ENCODE peak calls at places on chromosomes 4 and X, in six cellular contexts. F, I, R, Q, K and T are unnamed samples.

GRCh38 chr4:73446336-73446938 is 10.4 kb downstream of the AFP start:
- DNase-seq in I (no peak), K (no peak), F (peak; percentile 60), Q (peak; percentile 18), R (peak; percentile 71), T (no peak)

GRCh38 chrX:50100188-50100587 is 100.6 kb downstream of the AKAP4 start:
- DNase-seq in K (no peak), Q (no peak), F (peak; percentile 5), R (peak; percentile 25), I (no peak), T (no peak)

GRCh38 chr4:30535255-30535654 is 184.9 kb upstream of the PCDH7 start:
- DNase-seq in I (no peak), R (no peak), Q (no peak), K (no peak), F (no peak), T (no peak)

GRCh38 chrX:150935466-150935865 is 37.0 kb upstream of the CD99L2 start:
- DNase-seq in K (peak; percentile 74), R (peak; percentile 42), Q (no peak), F (peak; percentile 9), I (no peak), T (peak; percentile 45)

GRCh38 chrX:123854329-123854728 is 5.5 kb upstream of the XIAP start:
- DNase-seq in R (peak; percentile 63), Q (no peak), K (no peak), F (no peak), I (no peak), T (peak; percentile 78)

GRCh38 chr4:140330311-140330900 is 43.0 kb upstream of the SCOC start:
- DNase-seq in I (no peak), Q (no peak), F (peak; percentile 41), R (peak; percentile 72), K (no peak), T (no peak)

GRCh38 chrX:12327836-12328235 is 189.6 kb downstream of the FRMPD4 start:
- DNase-seq in F (no peak), K (no peak), R (peak; percentile 45), I (no peak), Q (no peak), T (no peak)

GRCh38 chrX:69152398-69152797 is 12.9 kb downstream of the PJA1 start:
- DNase-seq in K (no peak), R (no peak), Q (no peak), I (no peak), F (peak; percentile 33), T (no peak)

GRCh38 chr4:181807771-181808170 is 435.4 kb upstream of the TENM3 start:
- DNase-seq in F (no peak), I (no peak), K (no peak), R (peak; percentile 38), Q (no peak), T (no peak)

GRCh38 chr4:53505947-53506346 is 85.3 kb downstream of the LNX1 start:
- DNase-seq in F (no peak), I (no peak), Q (no peak), R (peak; percentile 45), K (no peak), T (no peak)

GRCh38 chr4:163166041-163166579 is 580 bp downstream of the NAF1 start:
- DNase-seq in K (peak; percentile 84), Q (peak; percentile 64), I (peak; percentile 21), R (peak; percentile 47), F (peak; percentile 52), T (peak; percentile 84)

GRCh38 chrX:2741386-2741785 is 10.5 kb upstream of the XG start:
- DNase-seq in I (no peak), Q (no peak), K (no peak), F (no peak), R (no peak), T (no peak)

GRCh38 chrX:23699636-23700194 is 32.4 kb downstream of the PRDX4 start:
- DNase-seq in K (no peak), R (peak; percentile 38), Q (no peak), I (peak; percentile 15), F (no peak), T (peak; percentile 8)

GRCh38 chr4:101556845-101557244 is 209.5 kb upstream of the PPP3CA start:
- DNase-seq in I (no peak), Q (no peak), R (no peak), K (no peak), F (no peak), T (no peak)

GRCh38 chr4:113052379-113052951 is 3.0 kb downstream of the ANK2 start:
- DNase-seq in K (no peak), I (no peak), F (no peak), R (peak; percentile 70), Q (no peak), T (peak; percentile 44)

GRCh38 chr4:184163813-184164212 is 53.9 kb downstream of the ENPP6 start:
- DNase-seq in K (no peak), R (no peak), Q (no peak), F (peak; percentile 41), I (no peak), T (no peak)

GRCh38 chrX:127578395-127578794 is 473.8 kb downstream of the ACTRT1 start:
- DNase-seq in K (no peak), Q (no peak), I (no peak), F (no peak), R (no peak), T (no peak)

GRCh38 chr4:1245481-1246051 is 3.4 kb downstream of the CTBP1 start:
- DNase-seq in Q (no peak), K (peak; percentile 72), F (no peak), R (no peak), I (no peak), T (no peak)
- H3K4me3 ChIP-seq in Q (no peak overlapping the region), K (peak overlapping the region; percentile 18), F (no peak overlapping the region), R (no peak overlapping the region), I (no peak overlapping the region), T (no peak overlapping the region)

DNA sequence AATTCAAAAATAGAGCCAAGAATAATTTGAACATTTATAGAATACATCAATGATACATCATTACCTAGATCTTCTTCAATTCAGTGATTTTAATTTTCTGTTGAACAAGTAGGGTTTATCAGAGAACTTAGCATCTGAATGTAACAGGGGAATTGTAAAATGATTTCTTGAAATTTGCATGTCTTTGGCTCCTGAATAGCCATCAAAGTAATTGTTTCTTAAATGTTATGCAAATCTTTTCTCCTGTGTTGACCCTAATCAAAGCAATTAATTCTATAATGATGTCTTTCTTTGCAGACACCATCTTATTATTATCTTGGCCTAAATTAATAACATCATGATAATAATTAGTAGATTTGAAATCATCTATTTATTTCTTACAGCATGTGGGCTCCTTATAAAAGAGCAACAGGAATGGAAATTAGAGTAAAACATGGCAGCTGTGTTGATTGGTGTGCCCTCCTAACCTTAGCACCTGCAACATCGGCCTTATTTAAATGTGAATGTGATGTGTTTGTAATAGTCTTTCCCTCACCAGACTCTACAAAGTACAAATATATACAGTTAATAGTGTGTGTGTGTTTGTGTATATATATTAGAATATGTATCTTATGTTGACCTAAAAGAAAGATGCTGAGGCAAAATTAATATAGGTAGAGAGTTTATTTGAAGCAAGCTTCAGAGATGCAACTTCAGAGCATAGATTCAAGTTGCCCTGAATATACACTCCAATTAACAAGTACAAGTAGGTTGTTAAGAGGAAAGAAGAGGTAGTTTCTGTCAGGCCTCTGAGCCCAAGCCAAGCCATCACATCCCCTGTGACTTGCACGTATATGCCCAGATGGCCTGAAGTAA is 328.0 kb upstream of the TECRL start:
- DNase-seq in K (no peak), Q (no peak), I (no peak), R (no peak), F (no peak), T (no peak)
- H3K4me3 ChIP-seq in K (no peak overlapping the region), Q (no peak overlapping the region), I (no peak overlapping the region), R (no peak overlapping the region), F (no peak overlapping the region), T (no peak overlapping the region)

DNA sequence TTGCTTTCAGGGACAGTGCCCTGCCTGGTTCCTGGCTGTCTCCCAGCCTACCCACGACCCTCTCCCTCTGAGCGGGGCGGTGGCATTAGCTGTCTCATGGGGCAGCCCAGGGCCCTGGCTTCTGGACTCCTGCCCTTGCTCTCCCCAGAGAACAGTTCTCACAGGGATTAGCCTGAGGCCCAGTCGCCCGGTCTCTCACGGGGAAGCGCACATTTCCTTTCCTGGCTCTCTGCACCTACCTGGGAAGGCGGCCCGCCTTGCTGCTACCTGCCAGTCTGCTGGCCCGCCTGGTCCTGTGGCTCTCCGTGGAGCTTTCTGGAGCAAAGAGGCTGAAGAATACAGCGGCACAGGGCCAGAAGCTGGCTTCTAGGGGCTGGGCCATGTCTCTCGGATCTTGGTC is 128.4 kb downstream of the FHDC1 start:
- DNase-seq in R (no peak), F (no peak), I (no peak), Q (no peak), K (no peak), T (no peak)
- H3K4me3 ChIP-seq in R (no peak overlapping the region), F (no peak overlapping the region), I (no peak overlapping the region), Q (no peak overlapping the region), K (no peak overlapping the region), T (no peak overlapping the region)

DNA sequence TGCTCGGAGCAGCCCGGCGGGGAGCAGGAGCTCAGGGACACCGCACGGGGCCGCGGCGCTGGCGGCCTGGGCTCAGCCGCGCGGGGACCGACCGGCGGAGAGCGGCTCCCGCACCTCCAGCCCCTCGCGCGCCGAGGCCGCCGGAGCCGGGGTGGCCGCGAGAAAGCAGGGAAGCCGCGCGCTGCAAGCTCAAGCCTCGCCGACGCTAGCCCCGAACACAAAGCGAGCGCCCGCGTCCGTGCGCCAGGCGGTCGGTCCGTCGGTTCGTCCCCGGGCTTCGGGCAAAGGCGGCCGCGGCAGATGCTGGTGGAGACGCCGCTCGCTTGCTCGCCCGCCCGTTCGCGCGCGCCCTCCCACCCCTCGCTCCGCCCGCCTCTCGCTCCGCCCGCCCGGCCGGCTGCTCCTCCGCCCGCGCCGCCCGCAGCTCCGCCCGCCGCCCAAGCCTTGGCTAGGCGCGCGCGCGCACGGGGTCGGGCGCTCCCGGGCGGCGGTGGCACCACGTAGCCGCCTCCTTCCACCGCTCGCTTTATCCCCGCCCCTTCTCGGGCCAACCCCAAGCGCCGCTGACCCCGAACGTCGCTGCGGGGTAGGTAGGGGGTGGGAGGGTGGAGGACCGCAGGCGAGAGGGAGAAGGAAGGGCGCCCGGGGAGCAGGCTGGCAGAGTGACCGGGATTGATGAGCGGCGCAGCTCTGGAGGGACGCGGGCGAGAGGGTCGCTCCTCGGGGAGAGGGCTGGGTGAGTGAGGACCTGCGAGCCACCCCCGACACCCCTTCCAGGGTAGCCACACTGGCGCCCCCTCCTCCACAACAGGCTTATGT is at the start of gene TSPAN5:
- DNase-seq in I (peak; percentile 51), Q (peak; percentile 75), K (peak; percentile 91), R (peak; percentile 78), F (peak; percentile 73), T (peak; percentile 79)
- H3K4me3 ChIP-seq in I (peak within 1 kb of the TSS; percentile 74), Q (peak within 1 kb of the TSS; percentile 61), K (peak within 1 kb of the TSS; percentile 72), R (peak within 1 kb of the TSS; percentile 76), F (peak within 1 kb of the TSS; percentile 62), T (peak within 1 kb of the TSS; percentile 73)

DNA sequence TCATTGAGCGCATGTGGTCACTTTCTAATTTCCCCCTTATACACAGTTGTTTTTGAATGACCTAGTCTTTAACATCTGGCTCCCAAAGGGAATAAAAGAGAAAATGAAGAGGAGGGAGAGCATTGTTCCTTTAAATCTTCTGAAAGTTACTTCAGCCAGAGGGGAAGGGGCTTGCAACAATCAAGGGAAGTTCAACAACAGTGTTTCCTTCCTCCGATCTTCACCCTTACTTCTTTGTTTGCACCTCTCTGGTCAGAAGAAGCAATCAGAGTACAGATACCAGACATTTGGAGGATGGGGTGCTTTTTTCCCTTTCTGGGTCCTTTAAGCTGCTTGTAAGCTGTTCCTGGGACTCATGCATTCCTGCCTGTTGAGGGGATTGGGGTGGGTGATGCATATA is 125.4 kb downstream of the TBC1D19 start:
- DNase-seq in F (no peak), K (no peak), I (no peak), R (no peak), Q (no peak), T (no peak)
- H3K4me3 ChIP-seq in F (no peak overlapping the region), K (no peak overlapping the region), I (no peak overlapping the region), R (no peak overlapping the region), Q (no peak overlapping the region), T (no peak overlapping the region)

GRCh38 chr4:110480741-110481271 is 4.9 kb downstream of the ENPEP start:
- DNase-seq in I (no peak), K (no peak), F (no peak), Q (no peak), R (no peak), T (no peak)
- H3K4me3 ChIP-seq in I (no peak overlapping the region), K (peak overlapping the region; percentile 83), F (no peak overlapping the region), Q (no peak overlapping the region), R (no peak overlapping the region), T (no peak overlapping the region)